ENCODE peak calls at places on chromosomes 12 and 14, in nine cellular contexts. F, X, I, P, H, J, Z, C and N are unnamed samples.

GRCh38 chr14:76498536-76498935 is 122.6 kb downstream of the ESRRB start:
- DNase-seq in F (no peak), X (no peak), I (no peak), P (no peak), H (no peak), J (no peak), Z (no peak), C (no peak), N (no peak)

GRCh38 chr12:75322464-75322863 is 7.7 kb downstream of the CAPS2 start:
- DNase-seq in F (no peak), X (no peak), I (peak), P (no peak), H (no peak), J (no peak), Z (no peak), C (no peak), N (no peak)

GRCh38 chr14:30443368-30444007 is 115.5 kb upstream of the G2E3 start:
- DNase-seq in F (peak), X (peak), I (peak), P (peak), H (peak), J (no peak), Z (no peak), C (no peak), N (peak)

GRCh38 chr14:69005432-69006148 is 26.5 kb upstream of the ACTN1 start:
- DNase-seq in F (peak), X (no peak), I (peak), P (no peak), H (no peak), J (no peak), Z (no peak), C (no peak), N (no peak)

GRCh38 chr14:97878727-97879126 is 1081.5 kb downstream of the VRK1 start:
- DNase-seq in F (no peak), X (peak), I (peak), P (no peak), H (no peak), J (no peak), Z (no peak), C (no peak), N (no peak)

GRCh38 chr14:91374897-91375747 is 42.5 kb downstream of the CCDC88C start:
- DNase-seq in F (no peak), X (peak), I (no peak), P (peak), H (no peak), J (no peak), Z (no peak), C (no peak), N (no peak)

GRCh38 chr12:26124491-26125450 is at the start of gene BHLHE41:
- DNase-seq in F (peak), X (peak), I (peak), P (peak), H (peak), J (no peak), Z (no peak), C (no peak), N (peak)

GRCh38 chr14:30525833-30526232 is 33.1 kb upstream of the G2E3 start:
- DNase-seq in F (no peak), X (no peak), I (peak), P (no peak), H (no peak), J (no peak), Z (no peak), C (no peak), N (no peak)

GRCh38 chr12:12008232-12008850 is 62.4 kb upstream of the BCL2L14 start:
- DNase-seq in F (no peak), X (no peak), I (no peak), P (no peak), H (no peak), J (no peak), Z (no peak), C (no peak), N (no peak)

GRCh38 chr12:21751517-21751916 is 23.0 kb downstream of the KCNJ8 start:
- DNase-seq in F (no peak), X (no peak), I (peak), P (peak), H (peak), J (no peak), Z (no peak), C (no peak), N (no peak)

GRCh38 chr14:32121948-32122347 is 44.8 kb downstream of the ARHGAP5 start:
- DNase-seq in F (no peak), X (no peak), I (no peak), P (no peak), H (no peak), J (no peak), Z (no peak), C (no peak), N (no peak)

GRCh38 chr12:19423531-19423930 is 15.8 kb upstream of the AEBP2 start:
- DNase-seq in F (no peak), X (no peak), I (no peak), P (no peak), H (no peak), J (no peak), Z (no peak), C (no peak), N (no peak)

GRCh38 chr14:63764620-63765139 is 36.8 kb upstream of the SGPP1 start:
- DNase-seq in F (no peak), X (no peak), I (no peak), P (no peak), H (no peak), J (no peak), Z (no peak), C (no peak), N (no peak)

GRCh38 chr14:73785336-73785833 is 66.2 kb upstream of the PTGR2 start:
- DNase-seq in F (peak), X (no peak), I (peak), P (no peak), H (peak), J (no peak), Z (no peak), C (no peak), N (no peak)

GRCh38 chr12:121440768-121441167 is 40.9 kb downstream of the RNF34 start:
- DNase-seq in F (no peak), X (no peak), I (no peak), P (no peak), H (no peak), J (no peak), Z (no peak), C (no peak), N (no peak)

GRCh38 chr12:132211811-132212210 is 67.6 kb downstream of the NOC4L start:
- DNase-seq in F (no peak), X (no peak), I (no peak), P (no peak), H (no peak), J (no peak), Z (no peak), C (no peak), N (no peak)

GRCh38 chr12:22634883-22635282 is 9.9 kb downstream of the ETNK1 start:
- DNase-seq in F (no peak), X (no peak), I (no peak), P (no peak), H (no peak), J (no peak), Z (no peak), C (no peak), N (no peak)

GRCh38 chr14:50039734-50040400 is 76.5 kb downstream of the VCPKMT start:
- DNase-seq in F (no peak), X (no peak), I (peak), P (no peak), H (no peak), J (no peak), Z (no peak), C (no peak), N (no peak)

GRCh38 chr12:49873361-49873934 is 30.3 kb downstream of the FAIM2 start:
- DNase-seq in F (no peak), X (no peak), I (peak), P (no peak), H (peak), J (no peak), Z (no peak), C (no peak), N (peak)

GRCh38 chr12:58249610-58250009 is 308.2 kb downstream of the ATP23 start:
- DNase-seq in F (peak), X (no peak), I (no peak), P (no peak), H (peak), J (no peak), Z (no peak), C (no peak), N (no peak)

GRCh38 chr12:14193623-14194022 is 171.9 kb upstream of the ATF7IP start:
- DNase-seq in F (no peak), X (no peak), I (no peak), P (peak), H (peak), J (no peak), Z (no peak), C (no peak), N (no peak)

GRCh38 chr12:95303476-95303875 is 85.9 kb downstream of the VEZT start:
- DNase-seq in F (no peak), X (no peak), I (no peak), P (no peak), H (no peak), J (no peak), Z (no peak), C (no peak), N (no peak)

GRCh38 chr12:47574252-47575021 is 131.4 kb downstream of the RPAP3 start:
- DNase-seq in F (no peak), X (no peak), I (no peak), P (no peak), H (no peak), J (no peak), Z (no peak), C (no peak), N (no peak)

GRCh38 chr14:102338724-102339123 is 19.2 kb downstream of the ZNF839 start:
- DNase-seq in F (no peak), X (no peak), I (no peak), P (no peak), H (no peak), J (no peak), Z (no peak), C (no peak), N (no peak)

GRCh38 chr12:29164477-29165163 is 15.5 kb downstream of the FAR2 start:
- DNase-seq in F (peak), X (no peak), I (peak), P (no peak), H (peak), J (no peak), Z (no peak), C (no peak), N (no peak)

GRCh38 chr12:96994900-96995299 is 87.8 kb downstream of the NEDD1 start:
- DNase-seq in F (no peak), X (no peak), I (no peak), P (peak), H (no peak), J (no peak), Z (no peak), C (no peak), N (no peak)

GRCh38 chr14:24367506-24368214 is at the start of gene NFATC4:
- DNase-seq in F (peak), X (peak), I (peak), P (peak), H (peak), J (no peak), Z (no peak), C (no peak), N (no peak)

GRCh38 chr12:120870415-120870814 is 33.7 kb downstream of the SPPL3 start:
- DNase-seq in F (no peak), X (no peak), I (no peak), P (no peak), H (no peak), J (no peak), Z (no peak), C (no peak), N (no peak)

GRCh38 chr14:23120405-23121251 is 1.6 kb upstream of the CEBPE start:
- DNase-seq in F (peak), X (peak), I (peak), P (peak), H (peak), J (peak), Z (peak), C (peak), N (peak)

GRCh38 chr12:25187781-25188180 is 7.2 kb downstream of the DNAI7 start:
- DNase-seq in F (peak), X (no peak), I (peak), P (no peak), H (no peak), J (no peak), Z (no peak), C (no peak), N (no peak)

GRCh38 chr12:72493390-72493789 is 221.2 kb downstream of the TRHDE start:
- DNase-seq in F (no peak), X (no peak), I (no peak), P (no peak), H (no peak), J (no peak), Z (no peak), C (no peak), N (no peak)

GRCh38 chr14:24710403-24711063 is 76.5 kb upstream of the GZMB start:
- DNase-seq in F (peak), X (peak), I (peak), P (peak), H (peak), J (peak), Z (no peak), C (peak), N (peak)

GRCh38 chr12:64160718-64161060 is 61.4 kb downstream of the KICS2 start:
- DNase-seq in F (no peak), X (no peak), I (peak), P (no peak), H (no peak), J (no peak), Z (no peak), C (no peak), N (no peak)

GRCh38 chr14:73526036-73526984 is 10.6 kb upstream of the ACOT1 start:
- DNase-seq in F (no peak), X (no peak), I (peak), P (no peak), H (no peak), J (no peak), Z (no peak), C (no peak), N (no peak)

GRCh38 chr14:105102893-105103292 is 37.7 kb upstream of the GPR132 start:
- DNase-seq in F (no peak), X (no peak), I (no peak), P (no peak), H (no peak), J (no peak), Z (no peak), C (no peak), N (no peak)

GRCh38 chr14:94970937-94971730 is 186.2 kb downstream of the DICER1 start:
- DNase-seq in F (no peak), X (no peak), I (no peak), P (no peak), H (no peak), J (no peak), Z (no peak), C (no peak), N (no peak)

GRCh38 chr12:5138845-5139244 is 95.2 kb downstream of the KCNA5 start:
- DNase-seq in F (no peak), X (no peak), I (peak), P (no peak), H (no peak), J (no peak), Z (no peak), C (no peak), N (no peak)

GRCh38 chr12:6211421-6211869 is 11.2 kb downstream of the CD9 start:
- DNase-seq in F (no peak), X (no peak), I (peak), P (no peak), H (no peak), J (no peak), Z (no peak), C (no peak), N (peak)